ENCODE peak calls at places on chromosomes 2 and 18, in five cellular contexts. O, G, H, T and Q are unnamed samples.

GRCh38 chr18:52723456-52724065 is 383.6 kb downstream of the DCC start:
- DNase-seq in O (no peak), G (no peak), H (no peak), T (no peak), Q (no peak)

GRCh38 chr18:50151876-50152275 is 43.1 kb downstream of the MYO5B start:
- DNase-seq in O (no peak), G (no peak), H (no peak), T (peak), Q (no peak)

GRCh38 chr2:209876211-209876610 is 104.6 kb downstream of the UNC80 start:
- DNase-seq in O (no peak), G (no peak), H (no peak), T (no peak), Q (no peak)

GRCh38 chr2:149329470-149330126 is 789 bp upstream of the LYPD6 start:
- DNase-seq in O (peak), G (peak), H (peak), T (no peak), Q (no peak)

GRCh38 chr2:37436324-37436723 is 91.9 kb downstream of the QPCT start:
- DNase-seq in O (no peak), G (no peak), H (no peak), T (no peak), Q (no peak)

GRCh38 chr2:200270732-200271131 is 35.8 kb upstream of the SPATS2L start:
- DNase-seq in O (no peak), G (no peak), H (no peak), T (no peak), Q (no peak)

GRCh38 chr18:67421666-67422065 is 94.9 kb downstream of the DSEL start:
- DNase-seq in O (no peak), G (no peak), H (no peak), T (no peak), Q (no peak)

GRCh38 chr2:109206569-109207145 is 77.7 kb downstream of the SH3RF3 start:
- DNase-seq in O (no peak), G (no peak), H (no peak), T (no peak), Q (no peak)

GRCh38 chr2:236610991-236611821 is 41.6 kb downstream of the ACKR3 start:
- DNase-seq in O (no peak), G (no peak), H (no peak), T (no peak), Q (no peak)

GRCh38 chr2:229660951-229661350 is 53.4 kb downstream of the DNER start:
- DNase-seq in O (no peak), G (no peak), H (no peak), T (no peak), Q (no peak)

GRCh38 chr2:58767833-58768726 is 527.0 kb upstream of the FANCL start:
- DNase-seq in O (no peak), G (no peak), H (no peak), T (no peak), Q (no peak)

GRCh38 chr2:238238766-238239551 is 879 bp downstream of the HES6 start:
- DNase-seq in O (peak), G (peak), H (no peak), T (peak), Q (no peak)

GRCh38 chr18:13005289-13005688 is 14.1 kb downstream of the CEP192 start:
- DNase-seq in O (no peak), G (no peak), H (no peak), T (no peak), Q (no peak)

GRCh38 chr2:133173224-133173623 is 395.0 kb downstream of the NCKAP5 start:
- DNase-seq in O (no peak), G (no peak), H (no peak), T (no peak), Q (no peak)

GRCh38 chr2:3254438-3254941 is 123.1 kb downstream of the EIPR1 start:
- DNase-seq in O (no peak), G (no peak), H (no peak), T (no peak), Q (no peak)

GRCh38 chr2:160142472-160142871 is 57.6 kb downstream of the ITGB6 start:
- DNase-seq in O (no peak), G (no peak), H (no peak), T (no peak), Q (no peak)

GRCh38 chr2:12361506-12361905 is 355.2 kb upstream of the TRIB2 start:
- DNase-seq in O (no peak), G (no peak), H (no peak), T (peak), Q (no peak)

GRCh38 chr2:238133499-238134392 is 4.7 kb upstream of the KLHL30 start:
- DNase-seq in O (no peak), G (no peak), H (no peak), T (no peak), Q (no peak)

GRCh38 chr2:65863713-65864112 is 431.3 kb upstream of the SPRED2 start:
- DNase-seq in O (no peak), G (no peak), H (no peak), T (no peak), Q (no peak)

GRCh38 chr2:47891369-47892337 is 14.6 kb downstream of the FBXO11 start:
- DNase-seq in O (no peak), G (no peak), H (no peak), T (no peak), Q (no peak)

GRCh38 chr2:18132697-18133096 is 254.2 kb downstream of the KCNS3 start:
- DNase-seq in O (no peak), G (no peak), H (no peak), T (no peak), Q (no peak)

GRCh38 chr2:54899576-54900200 is 150.6 kb downstream of the RTN4 start:
- DNase-seq in O (no peak), G (no peak), H (no peak), T (no peak), Q (no peak)

GRCh38 chr2:18588049-18588448 is 1.3 kb downstream of the NT5C1B start:
- DNase-seq in O (no peak), G (no peak), H (no peak), T (no peak), Q (no peak)

GRCh38 chr2:84879595-84880394 is 1.1 kb downstream of the TRABD2A start:
- DNase-seq in O (peak), G (peak), H (no peak), T (no peak), Q (no peak)

GRCh38 chr18:12744103-12744502 is 41.3 kb downstream of the PSMG2 start:
- DNase-seq in O (no peak), G (no peak), H (no peak), T (no peak), Q (no peak)

GRCh38 chr18:1014951-1015627 is 110.4 kb downstream of the ADCYAP1 start:
- DNase-seq in O (no peak), G (no peak), H (no peak), T (no peak), Q (no peak)

GRCh38 chr2:28567076-28567471 is 71.2 kb downstream of the PLB1 start:
- DNase-seq in O (peak), G (no peak), H (no peak), T (no peak), Q (no peak)

GRCh38 chr2:120628248-120628647 is 107.4 kb upstream of the GLI2 start:
- DNase-seq in O (no peak), G (no peak), H (no peak), T (no peak), Q (no peak)

GRCh38 chr2:84849271-84849952 is 31.5 kb downstream of the TRABD2A start:
- DNase-seq in O (no peak), G (no peak), H (no peak), T (no peak), Q (no peak)

GRCh38 chr2:95268208-95269035 is 5.8 kb upstream of the PROM2 start:
- DNase-seq in O (no peak), G (peak), H (peak), T (no peak), Q (peak)

GRCh38 chr2:59532808-59533207 is 1020.6 kb downstream of the BCL11A start:
- DNase-seq in O (no peak), G (no peak), H (no peak), T (no peak), Q (no peak)

GRCh38 chr2:55111570-55112228 is 61.4 kb upstream of the RTN4 start:
- DNase-seq in O (no peak), G (peak), H (peak), T (peak), Q (peak)

GRCh38 chr2:96116879-96117533 is 635 bp upstream of the ADRA2B start:
- DNase-seq in O (peak), G (peak), H (peak), T (peak), Q (no peak)

GRCh38 chr2:5690718-5691658 is 1.2 kb upstream of the SOX11 start:
- DNase-seq in O (peak), G (no peak), H (no peak), T (no peak), Q (no peak)

GRCh38 chr2:130852521-130853115 is 15.9 kb downstream of the ARHGEF4 start:
- DNase-seq in O (peak), G (no peak), H (no peak), T (no peak), Q (no peak)

GRCh38 chr2:23235292-23235691 is 149.7 kb upstream of the KLHL29 start:
- DNase-seq in O (no peak), G (no peak), H (no peak), T (no peak), Q (no peak)

GRCh38 chr2:20542269-20542668 is 95.4 kb downstream of the RHOB start:
- DNase-seq in O (no peak), G (no peak), H (no peak), T (no peak), Q (no peak)

GRCh38 chr2:205700331-205701132 is 18.2 kb downstream of the NRP2 start:
- DNase-seq in O (no peak), G (no peak), H (no peak), T (no peak), Q (no peak)

GRCh38 chr2:74423226-74424095 is 1.9 kb downstream of the WDR54 start:
- DNase-seq in O (no peak), G (no peak), H (no peak), T (no peak), Q (peak)

GRCh38 chr2:74420006-74420405 is 1.4 kb downstream of the C2orf81 start:
- DNase-seq in O (no peak), G (no peak), H (no peak), T (no peak), Q (no peak)

GRCh38 chr2:74419345-74419744 is 2.1 kb downstream of the C2orf81 start:
- DNase-seq in O (no peak), G (no peak), H (no peak), T (no peak), Q (no peak)

GRCh38 chr2:74424139-74424992 is 2.8 kb downstream of the WDR54 start:
- DNase-seq in O (no peak), G (no peak), H (no peak), T (no peak), Q (no peak)

DNA sequence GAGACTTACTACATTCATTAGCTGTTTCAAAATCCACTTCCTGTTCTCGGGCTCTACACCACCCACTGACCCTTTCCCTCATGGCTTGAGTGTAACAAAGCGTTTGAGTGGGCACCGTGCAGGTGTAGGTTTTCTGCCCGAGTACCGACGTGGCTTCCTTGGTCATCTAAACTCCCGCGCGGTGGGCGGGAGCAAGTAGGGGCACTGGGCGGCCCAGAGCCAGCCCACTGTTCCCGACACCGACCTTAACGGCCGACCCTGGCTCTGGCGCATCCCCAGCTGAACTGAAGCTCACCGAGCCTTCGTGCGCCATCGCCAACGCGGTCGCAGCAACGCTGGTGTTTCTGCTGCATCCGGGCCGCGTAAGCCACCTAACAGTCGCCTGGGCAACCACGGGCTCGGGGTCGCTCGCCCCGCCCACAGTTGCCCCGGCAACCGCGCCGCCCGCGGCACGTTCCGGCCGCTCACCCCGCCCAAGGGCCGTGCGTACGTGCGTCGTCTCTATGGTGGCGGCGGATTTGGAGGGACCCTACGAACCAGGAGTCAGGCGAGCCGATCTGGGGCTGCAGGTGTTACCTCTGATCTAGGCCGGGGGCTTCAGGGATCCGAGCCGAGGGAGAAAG is at the start of the genes C2orf81 and WDR54:
- DNase-seq in O (peak), G (peak), H (peak), T (peak), Q (no peak)
- TF ChIP-seq EP300 in O (no peak), G (no peak), H (no peak), T (no peak), Q (no peak)

DNA sequence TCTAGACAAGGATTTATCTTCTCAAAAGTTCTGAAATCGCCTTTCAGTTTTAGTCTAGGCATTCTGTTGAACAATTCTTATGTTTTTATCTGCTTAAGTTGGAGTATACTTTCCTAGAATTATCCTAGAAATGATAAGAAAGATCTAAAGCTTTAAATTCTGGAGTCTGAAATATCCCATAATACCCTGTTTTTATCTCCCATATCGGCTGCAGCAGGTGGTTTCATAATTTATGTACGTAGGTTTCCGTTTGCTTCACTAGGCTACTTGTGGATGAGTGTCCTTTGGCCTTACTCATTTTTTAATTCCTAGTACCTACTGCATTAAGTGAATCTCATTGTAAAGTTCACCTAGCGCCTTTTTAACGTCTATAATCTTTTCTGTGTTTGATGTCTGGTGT is 58.5 kb upstream of the MGAT5 start:
- DNase-seq in O (no peak), G (no peak), H (no peak), T (peak), Q (no peak)
- TF ChIP-seq EP300 in O (no peak), G (no peak), H (no peak), T (peak), Q (no peak)

GRCh38 chr2:69103495-69103894 is 90.5 kb downstream of the ANTXR1 start:
- DNase-seq in O (no peak), G (no peak), H (no peak), T (no peak), Q (no peak)

GRCh38 chr2:69099541-69099940 is 86.6 kb downstream of the ANTXR1 start:
- DNase-seq in O (no peak), G (no peak), H (no peak), T (no peak), Q (no peak)

GRCh38 chr2:69100220-69100723 is 87.3 kb downstream of the ANTXR1 start:
- DNase-seq in O (no peak), G (no peak), H (no peak), T (no peak), Q (no peak)

GRCh38 chr2:69102234-69102633 is 89.3 kb downstream of the ANTXR1 start:
- DNase-seq in O (no peak), G (no peak), H (no peak), T (no peak), Q (no peak)

GRCh38 chr2:69104281-69104680 is 91.3 kb downstream of the ANTXR1 start:
- DNase-seq in O (no peak), G (peak), H (no peak), T (no peak), Q (peak)
- TF ChIP-seq EP300 in O (no peak), G (no peak), H (no peak), T (no peak), Q (no peak)

DNA sequence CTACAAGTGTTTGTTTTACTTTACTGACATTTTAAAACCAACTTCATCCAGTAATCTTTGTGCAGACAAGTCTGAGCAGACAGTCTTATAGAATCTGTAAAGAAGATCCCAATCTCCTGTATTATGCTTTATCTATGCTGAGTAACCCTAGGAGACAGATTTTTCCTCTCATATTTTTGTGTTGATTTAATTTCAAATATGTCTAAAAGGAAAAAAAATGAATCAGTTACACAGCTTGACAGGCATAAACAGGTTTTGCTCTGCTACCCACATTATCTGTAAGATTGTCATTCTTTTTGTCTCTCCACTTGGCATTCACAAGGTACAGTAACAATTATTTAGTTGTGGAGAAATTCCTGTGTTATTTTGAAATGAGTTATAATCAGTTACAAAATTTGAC is 415.0 kb downstream of the NYAP2 start:
- DNase-seq in O (no peak), G (no peak), H (no peak), T (no peak), Q (no peak)
- TF ChIP-seq EP300 in O (no peak), G (no peak), H (no peak), T (no peak), Q (no peak)

GRCh38 chr18:3593904-3594759 is 144.2 kb downstream of the TGIF1 start:
- DNase-seq in O (no peak), G (peak), H (peak), T (peak), Q (peak)

GRCh38 chr18:3594760-3595241 is 144.8 kb downstream of the TGIF1 start:
- DNase-seq in O (no peak), G (no peak), H (peak), T (no peak), Q (no peak)

GRCh38 chr18:3596324-3597158 is 146.6 kb downstream of the TGIF1 start:
- DNase-seq in O (no peak), G (no peak), H (peak), T (peak), Q (no peak)

GRCh38 chr18:3597159-3597977 is 147.4 kb downstream of the TGIF1 start:
- DNase-seq in O (no peak), G (no peak), H (no peak), T (no peak), Q (no peak)

GRCh38 chr18:3595282-3596273 is 145.6 kb downstream of the TGIF1 start:
- DNase-seq in O (no peak), G (no peak), H (peak), T (peak), Q (no peak)
- TF ChIP-seq EP300 in O (peak), G (no peak), H (no peak), T (peak), Q (no peak)

DNA sequence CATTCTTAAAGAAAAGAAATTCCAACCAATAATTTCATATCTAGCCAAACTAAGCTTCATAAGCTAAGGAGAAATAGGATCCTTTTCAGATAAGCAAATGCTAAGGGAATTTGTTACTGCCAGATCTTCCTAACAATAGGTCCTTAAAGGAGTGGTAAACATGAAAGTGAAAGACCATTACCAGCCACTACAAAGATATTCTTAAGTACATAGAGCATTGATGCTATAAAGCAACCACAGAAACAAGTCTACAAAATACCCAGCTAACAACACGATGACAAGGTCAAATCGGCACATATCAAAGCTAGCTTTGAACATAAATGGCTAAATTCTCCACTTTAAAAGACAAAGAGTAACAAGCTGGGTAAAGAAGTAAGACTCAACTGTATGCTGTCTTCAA is 188.9 kb upstream of the RPRM start:
- DNase-seq in O (no peak), G (no peak), H (no peak), T (no peak), Q (no peak)
- TF ChIP-seq EP300 in O (no peak), G (no peak), H (no peak), T (no peak), Q (no peak)

DNA sequence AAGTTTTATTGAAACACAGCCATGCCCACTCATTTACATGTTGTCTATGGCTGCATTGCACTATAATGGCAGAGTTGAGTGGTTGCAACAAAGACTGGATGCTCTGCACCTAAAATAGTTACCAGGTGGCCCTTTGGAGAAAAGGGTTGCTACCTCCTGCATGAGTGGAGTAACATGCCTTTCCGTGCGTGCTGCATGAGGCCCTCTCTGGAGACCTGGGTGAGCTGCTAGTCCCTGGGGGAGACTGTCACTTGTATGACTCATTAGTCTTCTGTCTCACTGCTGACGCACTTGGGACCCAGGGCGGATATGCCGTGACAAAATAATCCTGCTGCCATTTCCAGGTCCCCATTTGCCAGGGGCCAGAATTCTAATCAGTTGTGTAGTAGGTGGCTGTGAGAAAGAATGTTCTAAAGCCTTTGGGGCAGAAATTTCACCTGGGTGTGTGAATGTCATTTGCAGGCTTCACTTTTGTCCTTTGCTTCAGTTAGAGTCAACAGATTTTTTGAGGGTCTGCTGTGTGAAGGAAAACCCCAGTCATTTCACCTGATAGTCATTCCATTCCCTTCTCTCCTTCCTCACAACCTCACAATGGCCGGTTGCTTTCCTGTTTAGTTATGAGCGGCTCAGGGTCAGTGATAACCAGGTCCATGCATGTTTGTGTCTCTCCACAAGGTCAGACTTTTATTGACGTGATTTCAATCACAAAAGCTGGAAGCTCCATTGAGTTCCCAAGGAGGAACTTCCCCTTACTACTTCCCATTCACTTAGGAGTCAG is 74.0 kb downstream of the NPAS2 start:
- DNase-seq in O (no peak), G (no peak), H (no peak), T (peak), Q (no peak)
- TF ChIP-seq EP300 in O (no peak), G (no peak), H (no peak), T (peak), Q (no peak)